ENCODE peak calls at places on chromosomes 7 and 10, in eight cellular contexts. D is nephron progenitor cell, P is BE2C, O is AG09319, Y is neural crest cell, T is GM06990, C is foreskin fibroblast, M is endothelial cell. N is an unnamed sample.

GRCh38 chr10:126166797-126167196 is 221.5 kb downstream of the ADAM12 start:
- DNase-seq in O (no peak), T (no peak), D (no peak), M (no peak), P (no peak), Y (no peak), C (no peak), N (no peak)

GRCh38 chr7:138204989-138205298 is 128.7 kb downstream of the AKR1D1 start:
- DNase-seq in M (no peak), T (no peak), C (no peak), D (no peak), O (no peak), Y (no peak), P (no peak), N (no peak)

GRCh38 chr10:89001428-89002072 is 11.0 kb downstream of the FAS start:
- DNase-seq in C (peak), T (no peak), O (no peak), M (no peak), D (no peak), P (no peak), Y (no peak), N (no peak)

GRCh38 chr10:110610308-110610774 is 33.8 kb upstream of the RBM20 start:
- DNase-seq in M (peak), T (no peak), O (peak), P (peak), D (peak), Y (peak), C (peak), N (peak)

GRCh38 chr7:216360-217300 is 24.3 kb downstream of the FAM20C start:
- DNase-seq in Y (no peak), D (no peak), M (no peak), C (peak), P (no peak), T (no peak), O (no peak), N (no peak)

GRCh38 chr7:139601176-139601575 is 77.7 kb downstream of the CLEC2L start:
- DNase-seq in T (no peak), D (no peak), P (no peak), M (no peak), Y (no peak), O (no peak), C (no peak), N (no peak)

GRCh38 chr10:127942811-127943210 is 35.9 kb downstream of the PTPRE start:
- DNase-seq in T (no peak), C (no peak), P (no peak), O (no peak), Y (no peak), D (no peak), M (no peak), N (no peak)

GRCh38 chr10:48606530-48607355 is 1.9 kb upstream of the ARHGAP22 start:
- DNase-seq in D (no peak), O (peak), T (no peak), M (no peak), C (peak), Y (no peak), P (no peak), N (no peak)

GRCh38 chr7:73746378-73746777 is 7.8 kb upstream of the ABHD11 start:
- DNase-seq in C (no peak), D (no peak), M (no peak), Y (no peak), O (no peak), P (no peak), T (no peak), N (no peak)

GRCh38 chr10:124059552-124059951 is 33.8 kb downstream of the CHST15 start:
- DNase-seq in T (no peak), Y (no peak), C (no peak), P (no peak), O (no peak), M (no peak), D (no peak), N (no peak)

GRCh38 chr7:80440908-80441307 is 71.0 kb downstream of the GNAT3 start:
- DNase-seq in T (no peak), O (no peak), C (peak), P (no peak), Y (no peak), M (no peak), D (no peak), N (no peak)

GRCh38 chr10:36280886-36281499 is 638.9 kb upstream of the FZD8 start:
- DNase-seq in T (no peak), M (no peak), O (no peak), Y (no peak), D (no peak), P (no peak), C (no peak), N (no peak)

GRCh38 chr10:71086439-71087080 is 125.8 kb upstream of the UNC5B start:
- DNase-seq in O (no peak), M (no peak), P (no peak), C (no peak), Y (no peak), D (no peak), T (no peak), N (no peak)

GRCh38 chr7:33334349-33334748 is 205.0 kb downstream of the BBS9 start:
- DNase-seq in Y (no peak), T (no peak), C (peak), P (peak), O (no peak), M (peak), D (no peak), N (peak)

GRCh38 chr10:84469470-84469869 is 141.1 kb downstream of the CCSER2 start:
- DNase-seq in Y (no peak), T (no peak), P (no peak), O (no peak), M (no peak), C (no peak), D (no peak), N (no peak)

GRCh38 chr10:50982989-50983388 is 91.3 kb upstream of the PRKG1 start:
- DNase-seq in Y (no peak), M (no peak), D (no peak), C (no peak), T (no peak), P (no peak), O (no peak), N (no peak)

GRCh38 chr7:47211467-47212121 is 370.3 kb downstream of the TNS3 start:
- DNase-seq in T (no peak), O (no peak), Y (no peak), P (no peak), M (no peak), C (no peak), D (no peak), N (no peak)

GRCh38 chr10:119235381-119235780 is 28.0 kb downstream of the GRK5 start:
- DNase-seq in T (no peak), M (no peak), C (no peak), P (no peak), Y (no peak), O (no peak), D (no peak), N (no peak)

GRCh38 chr10:33260403-33261239 is 73.8 kb downstream of the NRP1 start:
- DNase-seq in Y (no peak), D (no peak), T (no peak), M (no peak), P (no peak), O (no peak), C (peak), N (no peak)

GRCh38 chr10:64733980-64734379 is 1212.8 kb downstream of the REEP3 start:
- DNase-seq in T (no peak), P (peak), O (no peak), M (peak), D (peak), C (no peak), Y (peak), N (peak)

GRCh38 chr7:80826520-80827237 is 92.2 kb downstream of the SEMA3C start:
- DNase-seq in Y (no peak), C (peak), P (no peak), T (no peak), O (no peak), M (no peak), D (no peak), N (no peak)

GRCh38 chr10:4303045-4303444 is 518.0 kb upstream of the KLF6 start:
- DNase-seq in M (no peak), C (peak), D (no peak), O (no peak), Y (no peak), P (no peak), T (no peak), N (no peak)

GRCh38 chr10:123506455-123506854 is 159.7 kb upstream of the GPR26 start:
- DNase-seq in C (no peak), D (no peak), P (no peak), T (no peak), M (no peak), O (no peak), Y (no peak), N (no peak)

GRCh38 chr10:43078986-43079273 is 2.1 kb downstream of the RET start:
- DNase-seq in Y (peak), C (peak), M (peak), P (peak), D (peak), O (no peak), T (no peak), N (peak)

GRCh38 chr10:58998924-58999713 is 177.3 kb upstream of the PHYHIPL start:
- DNase-seq in D (no peak), C (peak), M (no peak), O (no peak), P (no peak), T (no peak), Y (no peak), N (no peak)

GRCh38 chr7:49255061-49255460 is 330.7 kb downstream of the CDC14C start:
- DNase-seq in D (no peak), M (no peak), P (no peak), T (no peak), Y (no peak), O (no peak), C (no peak), N (no peak)

GRCh38 chr10:24277771-24278518 is 69.0 kb downstream of the KIAA1217 start:
- DNase-seq in O (no peak), Y (no peak), M (no peak), D (no peak), C (no peak), T (no peak), P (no peak), N (no peak)

GRCh38 chr7:6500691-6501090 is 50.6 kb downstream of the GRID2IP start:
- DNase-seq in P (no peak), M (no peak), O (no peak), C (no peak), Y (no peak), D (no peak), T (no peak), N (no peak)

GRCh38 chr7:39085590-39086049 is 107.9 kb downstream of the POU6F2 start:
- DNase-seq in T (no peak), P (no peak), D (peak), O (no peak), C (no peak), M (no peak), Y (no peak), N (no peak)

GRCh38 chr7:17007841-17008240 is 126.1 kb upstream of the AGR3 start:
- DNase-seq in T (no peak), M (no peak), P (no peak), C (no peak), Y (no peak), O (no peak), D (no peak), N (no peak)

GRCh38 chr10:45673074-45673628 is 579 bp upstream of the ZFAND4 start:
- DNase-seq in C (no peak), P (no peak), D (no peak), T (no peak), O (no peak), M (no peak), Y (no peak), N (no peak)

DNA sequence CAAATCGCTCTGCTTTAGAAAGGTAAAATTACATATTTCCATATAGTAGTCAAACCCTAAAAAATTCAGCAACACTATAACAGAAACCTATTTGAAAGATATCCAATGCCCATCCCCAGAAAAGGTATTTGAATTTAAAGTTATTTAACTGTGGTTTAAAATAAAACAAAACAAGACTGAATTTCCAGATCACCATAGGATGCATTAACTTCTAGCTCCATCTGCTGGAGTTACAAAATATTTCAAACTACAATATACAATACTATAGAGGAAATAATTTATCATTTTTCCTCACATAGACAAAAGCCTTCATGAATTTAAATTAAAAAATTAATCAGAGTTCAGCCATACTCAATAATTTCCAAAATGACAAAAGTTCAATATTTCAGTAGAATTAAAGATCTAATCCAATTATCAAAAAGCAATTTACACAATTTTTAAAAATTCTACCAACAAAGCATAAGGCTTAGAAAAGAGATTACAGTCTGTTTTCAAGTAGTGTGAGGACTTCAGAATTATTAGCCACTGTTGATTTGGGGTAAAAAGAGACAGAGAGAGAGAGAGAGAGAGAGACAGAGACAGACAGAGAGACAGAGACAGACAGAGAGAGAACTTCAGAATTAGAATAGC is 75.9 kb downstream of the LMBR1 start:
- DNase-seq in M (no peak), T (no peak), C (peak), Y (no peak), O (no peak), P (no peak), D (no peak), N (peak)
- TF ChIP-seq CTCF in M (peak), T (peak), C (peak), Y (peak), O (peak), P (peak), D (peak), N (no peak)

DNA sequence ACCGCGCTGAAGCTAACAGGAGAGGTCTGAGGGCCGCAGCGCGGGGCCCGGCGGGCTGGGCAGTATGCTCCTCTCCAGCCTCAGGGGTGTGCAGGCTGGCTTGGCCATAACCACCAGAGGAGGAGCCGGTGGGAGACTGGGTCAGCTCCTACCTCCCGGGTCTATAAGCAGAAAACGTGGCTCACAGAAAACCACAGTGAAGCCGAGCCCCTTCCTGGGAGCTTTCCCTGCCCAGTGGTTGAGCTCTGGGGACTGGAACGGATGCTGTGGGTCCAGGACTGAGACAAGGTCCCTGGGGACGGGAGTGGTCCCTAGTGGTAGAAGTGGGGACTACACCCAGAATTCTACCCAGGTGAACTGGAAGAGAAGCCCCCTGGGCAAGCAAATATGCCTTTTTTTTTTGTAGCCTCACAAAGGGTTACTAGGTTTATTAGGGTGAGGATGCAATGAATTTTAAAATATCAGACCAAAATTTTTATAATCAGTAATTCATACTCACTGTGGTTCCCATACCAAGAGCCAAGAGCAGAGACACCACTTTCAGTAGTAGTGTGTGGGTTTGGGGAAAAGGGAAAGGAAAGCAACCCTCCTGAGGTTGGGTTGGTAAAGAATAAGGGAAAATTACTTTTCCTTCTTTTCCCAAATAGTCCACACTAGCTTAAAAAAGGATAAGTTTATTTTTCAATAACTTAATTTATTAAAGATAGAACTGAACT is 67.9 kb upstream of the PRKCQ start:
- DNase-seq in Y (peak), D (peak), M (peak), T (peak), C (peak), P (peak), O (no peak), N (peak)
- TF ChIP-seq CTCF in Y (peak), D (peak), M (peak), T (peak), C (peak), P (peak), O (peak), N (no peak)

GRCh38 chr10:15898046-15898445 is 37.7 kb upstream of the MINDY3 start:
- DNase-seq in Y (no peak), P (no peak), M (no peak), C (peak), O (no peak), T (no peak), D (no peak), N (no peak)
- TF ChIP-seq CTCF in Y (peak), P (peak), M (peak), C (no peak), O (peak), T (peak), D (peak), N (no peak)

DNA sequence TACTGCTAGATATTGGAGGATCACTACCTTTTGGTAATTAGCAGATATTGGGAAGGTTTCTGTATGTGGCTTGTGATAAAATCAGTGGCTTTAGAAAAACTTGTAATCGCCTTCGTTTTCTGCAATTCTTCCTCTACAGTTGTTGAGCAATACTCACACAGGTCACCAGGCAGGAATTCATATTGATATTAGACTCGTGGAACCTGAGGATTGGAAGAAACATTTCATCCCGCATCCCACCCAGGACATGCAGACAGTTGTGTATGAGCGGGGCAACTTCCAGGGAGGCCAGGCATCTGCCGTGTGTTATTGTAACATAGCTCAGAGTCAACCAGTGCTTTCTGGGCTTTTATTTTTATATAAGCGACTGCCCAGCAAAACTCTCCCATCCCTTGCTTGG is 821.3 kb downstream of the LRMDA start:
- DNase-seq in T (no peak), O (no peak), P (no peak), C (no peak), D (no peak), Y (no peak), M (no peak), N (no peak)
- TF ChIP-seq CTCF in T (no peak), O (no peak), P (no peak), C (no peak), D (no peak), Y (no peak), M (no peak), N (no peak)

GRCh38 chr7:1257221-1257620 is 24.5 kb downstream of the UNCX start:
- DNase-seq in D (no peak), P (no peak), O (no peak), C (no peak), Y (no peak), M (no peak), T (no peak), N (no peak)

GRCh38 chr7:1259621-1260020 is 26.9 kb downstream of the UNCX start:
- DNase-seq in O (no peak), M (no peak), D (no peak), P (no peak), C (no peak), Y (no peak), T (no peak), N (no peak)

GRCh38 chr7:1262441-1262840 is 29.8 kb downstream of the UNCX start:
- DNase-seq in Y (no peak), D (no peak), T (no peak), C (no peak), P (no peak), O (no peak), M (no peak), N (no peak)

GRCh38 chr7:1257863-1258262 is 25.2 kb downstream of the UNCX start:
- DNase-seq in T (no peak), M (no peak), C (no peak), Y (no peak), P (no peak), O (no peak), D (no peak), N (no peak)

DNA sequence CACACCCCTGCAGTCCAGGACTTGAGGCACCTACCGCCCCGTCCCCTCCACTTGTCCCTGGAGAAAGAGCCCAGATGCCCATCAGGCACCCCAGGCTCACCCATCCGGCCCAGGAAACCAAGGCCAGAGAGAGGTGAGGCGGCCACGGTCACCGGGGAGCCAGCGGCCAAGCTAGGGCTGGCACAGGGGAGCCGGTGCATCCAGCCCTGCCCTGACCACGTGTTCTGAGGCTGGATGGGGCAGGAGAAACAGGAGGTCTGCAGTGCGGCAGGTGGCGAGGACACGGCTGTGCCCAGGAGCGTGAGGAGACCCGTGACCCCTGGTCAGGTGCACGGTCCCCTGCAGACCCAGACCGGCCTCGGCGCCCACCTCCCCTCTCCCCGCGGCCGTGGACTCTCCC is 27.6 kb downstream of the UNCX start:
- DNase-seq in M (no peak), D (no peak), C (no peak), T (no peak), Y (no peak), O (no peak), P (no peak), N (no peak)
- TF ChIP-seq CTCF in M (no peak), D (no peak), C (no peak), T (no peak), Y (no peak), O (no peak), P (no peak), N (no peak)

GRCh38 chr7:140635821-140636220 is 4.8 kb downstream of the DENND2A start:
- DNase-seq in M (no peak), P (no peak), Y (no peak), C (no peak), O (no peak), T (no peak), D (no peak), N (no peak)

GRCh38 chr7:140640060-140640611 is 477 bp downstream of the DENND2A start:
- DNase-seq in O (no peak), D (peak), Y (peak), C (peak), T (no peak), M (peak), P (peak), N (peak)

GRCh38 chr7:140639366-140640053 is 1.1 kb downstream of the DENND2A start:
- DNase-seq in C (peak), O (no peak), Y (no peak), P (no peak), M (peak), T (no peak), D (no peak), N (no peak)

GRCh38 chr7:140640727-140641531 is at the start of gene DENND2A:
- DNase-seq in P (peak), T (peak), Y (peak), C (peak), D (peak), M (peak), O (no peak), N (peak)

GRCh38 chr7:140638311-140638791 is 2.3 kb downstream of the DENND2A start:
- DNase-seq in Y (no peak), T (no peak), C (peak), P (no peak), M (no peak), O (peak), D (no peak), N (no peak)
- TF ChIP-seq CTCF in Y (no peak), T (no peak), C (peak), P (no peak), M (no peak), O (peak), D (no peak), N (no peak)

DNA sequence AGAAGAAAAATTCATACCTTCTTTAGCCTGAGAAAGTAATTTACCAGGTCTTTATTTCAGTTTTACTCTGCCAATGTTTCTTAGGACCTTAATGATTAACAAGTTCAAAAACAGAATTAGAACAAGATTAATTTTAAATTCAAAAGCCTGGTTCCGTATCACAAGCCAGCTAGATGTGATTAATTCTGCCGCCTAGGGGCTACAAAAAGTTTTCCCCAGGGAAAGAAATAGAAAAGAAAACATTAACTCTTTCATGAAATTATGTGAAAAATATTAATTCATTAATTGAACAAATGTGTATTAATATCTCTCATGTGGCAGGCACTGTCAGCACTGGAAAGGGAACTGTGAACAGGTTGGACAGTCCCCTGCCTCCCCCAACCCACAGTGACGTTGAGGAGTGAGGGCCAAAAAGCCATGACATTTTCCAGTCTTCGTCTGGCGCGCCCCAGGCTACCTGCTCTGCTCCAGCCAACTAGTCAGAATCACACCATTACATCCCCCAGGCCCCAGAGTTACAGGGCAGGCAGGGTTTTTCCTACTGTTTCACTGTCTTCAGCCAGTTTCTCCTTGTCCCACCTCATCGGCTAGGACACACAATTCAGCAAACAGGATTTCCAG is 20.1 kb downstream of the TMEM176A start:
- DNase-seq in D (no peak), M (no peak), Y (no peak), T (no peak), O (no peak), C (no peak), P (peak), N (no peak)
- TF ChIP-seq CTCF in D (no peak), M (no peak), Y (no peak), T (no peak), O (no peak), C (no peak), P (peak), N (no peak)

N was measured in GM20000.